ENCODE peak calls at places on chromosome 4, in six cellular contexts. S is Panc1, Z is right lobe of liver, K is neural progenitor cell, O is uterus, G is coronary artery. W is an unnamed sample.

GRCh38 chr4:149719806-149720205 is 95.8 kb downstream of the IQCM start:
- DNase-seq in S (no peak), Z (no peak), K (no peak), O (no peak), G (no peak), W (no peak)

GRCh38 chr4:40289366-40290188 is 45.6 kb upstream of the CHRNA9 start:
- DNase-seq in S (no peak), Z (no peak), K (no peak), O (no peak), G (no peak), W (no peak)

GRCh38 chr4:152936446-152937279 is 540 bp downstream of the FHDC1 start:
- DNase-seq in S (no peak), Z (peak; percentile 44), K (peak; percentile 71), O (no peak), G (no peak), W (no peak)

GRCh38 chr4:74934016-74934821 is 1.3 kb downstream of the PARM1 start:
- DNase-seq in S (no peak), Z (peak; percentile 39), K (peak; percentile 78), O (peak; percentile 35), G (peak; percentile 76), W (no peak)

GRCh38 chr4:8719421-8719820 is 126.9 kb downstream of the CPZ start:
- DNase-seq in S (no peak), Z (peak; percentile 2), K (no peak), O (peak; percentile 2), G (no peak), W (no peak)

GRCh38 chr4:22334155-22334554 is 181.7 kb downstream of the ADGRA3 start:
- DNase-seq in S (no peak), Z (no peak), K (no peak), O (no peak), G (no peak), W (no peak)

GRCh38 chr4:157576671-157577070 is 356.1 kb downstream of the GRIA2 start:
- DNase-seq in S (no peak), Z (no peak), K (no peak), O (no peak), G (no peak), W (no peak)

GRCh38 chr4:109864134-109864533 is 16.2 kb downstream of the LRIT3 start:
- DNase-seq in S (no peak), Z (no peak), K (no peak), O (no peak), G (no peak), W (no peak)

GRCh38 chr4:56613101-56613862 is 67.8 kb downstream of the HOPX start:
- DNase-seq in S (no peak), Z (no peak), K (no peak), O (no peak), G (no peak), W (no peak)

GRCh38 chr4:6926681-6927478 is 17.3 kb downstream of the TBC1D14 start:
- DNase-seq in S (no peak), Z (peak; percentile 85), K (no peak), O (no peak), G (no peak), W (no peak)

GRCh38 chr4:114658179-114658578 is 59.6 kb downstream of the UGT8 start:
- DNase-seq in S (no peak), Z (no peak), K (no peak), O (no peak), G (no peak), W (no peak)

GRCh38 chr4:114653675-114654074 is 55.1 kb downstream of the UGT8 start:
- DNase-seq in S (no peak), Z (no peak), K (no peak), O (no peak), G (no peak), W (no peak)

GRCh38 chr4:114654607-114655006 is 56.0 kb downstream of the UGT8 start:
- DNase-seq in S (no peak), Z (no peak), K (no peak), O (no peak), G (no peak), W (no peak)

GRCh38 chr4:114658776-114659175 is 60.2 kb downstream of the UGT8 start:
- DNase-seq in S (no peak), Z (no peak), K (no peak), O (no peak), G (no peak), W (no peak)

DNA sequence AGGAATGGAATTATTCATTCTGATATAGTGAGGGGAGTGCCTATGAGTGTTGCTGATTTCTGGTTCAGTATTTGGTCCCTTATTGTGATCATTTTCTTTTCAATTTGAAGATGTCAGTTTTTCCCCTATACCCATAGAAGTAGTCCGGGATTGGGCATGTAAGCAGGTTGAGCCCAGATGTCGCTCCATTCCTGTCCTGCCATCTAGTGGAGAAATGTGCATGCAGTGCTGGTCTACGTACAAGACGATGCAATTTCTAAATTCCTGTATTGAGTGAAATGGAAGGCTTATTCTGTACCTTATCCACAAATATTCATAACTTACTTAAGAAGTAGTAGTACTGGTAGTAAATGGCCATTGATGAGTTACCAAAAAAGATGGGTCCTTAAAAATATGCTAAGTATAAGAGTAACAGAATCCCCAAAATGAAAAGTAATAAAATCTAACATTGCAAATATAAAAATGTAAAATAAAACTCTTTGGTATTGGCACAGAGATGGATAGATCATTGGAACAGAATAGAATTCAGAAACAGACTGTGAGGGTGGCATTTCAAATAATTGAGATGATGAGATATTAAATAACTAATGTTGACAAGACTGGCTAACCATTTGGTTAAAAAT is 60.9 kb downstream of the UGT8 start:
- DNase-seq in S (peak; percentile 57), Z (peak; percentile 20), K (peak; percentile 79), O (peak; percentile 12), G (no peak), W (no peak)
- TF ChIP-seq CTCF in S (peak; percentile 82), Z (peak; percentile 89), K (peak; percentile 96), O (peak; percentile 37), G (peak; percentile 47), W (peak; percentile 97)

GRCh38 chr4:163758032-163758431 is 263.5 kb downstream of the TMA16 start:
- DNase-seq in S (no peak), Z (no peak), K (no peak), O (no peak), G (no peak), W (no peak)

DNA sequence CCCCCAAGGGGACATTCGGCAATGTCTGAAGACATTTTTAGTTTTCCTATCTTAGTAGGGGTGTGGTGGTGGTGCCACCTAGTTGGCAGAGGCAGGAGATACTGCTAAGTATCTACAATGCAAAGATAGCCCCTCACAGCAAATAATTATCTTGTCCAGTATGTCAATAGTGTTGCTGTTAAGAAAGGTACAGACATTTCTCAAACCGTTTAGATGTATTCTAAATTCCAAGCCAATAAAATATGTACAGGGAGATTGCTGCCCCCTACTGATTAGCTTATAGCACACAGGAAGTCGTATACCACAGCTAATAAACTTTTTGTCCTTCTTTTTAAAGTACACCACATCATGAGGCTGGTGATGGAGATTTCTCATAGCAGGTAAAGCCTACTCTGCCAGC is 260.5 kb downstream of the TMA16 start:
- DNase-seq in S (peak; percentile 0), Z (no peak), K (peak; percentile 5), O (no peak), G (no peak), W (no peak)
- TF ChIP-seq CTCF in S (peak; percentile 10), Z (peak; percentile 22), K (peak; percentile 50), O (no peak), G (peak; percentile 14), W (peak; percentile 43)

DNA sequence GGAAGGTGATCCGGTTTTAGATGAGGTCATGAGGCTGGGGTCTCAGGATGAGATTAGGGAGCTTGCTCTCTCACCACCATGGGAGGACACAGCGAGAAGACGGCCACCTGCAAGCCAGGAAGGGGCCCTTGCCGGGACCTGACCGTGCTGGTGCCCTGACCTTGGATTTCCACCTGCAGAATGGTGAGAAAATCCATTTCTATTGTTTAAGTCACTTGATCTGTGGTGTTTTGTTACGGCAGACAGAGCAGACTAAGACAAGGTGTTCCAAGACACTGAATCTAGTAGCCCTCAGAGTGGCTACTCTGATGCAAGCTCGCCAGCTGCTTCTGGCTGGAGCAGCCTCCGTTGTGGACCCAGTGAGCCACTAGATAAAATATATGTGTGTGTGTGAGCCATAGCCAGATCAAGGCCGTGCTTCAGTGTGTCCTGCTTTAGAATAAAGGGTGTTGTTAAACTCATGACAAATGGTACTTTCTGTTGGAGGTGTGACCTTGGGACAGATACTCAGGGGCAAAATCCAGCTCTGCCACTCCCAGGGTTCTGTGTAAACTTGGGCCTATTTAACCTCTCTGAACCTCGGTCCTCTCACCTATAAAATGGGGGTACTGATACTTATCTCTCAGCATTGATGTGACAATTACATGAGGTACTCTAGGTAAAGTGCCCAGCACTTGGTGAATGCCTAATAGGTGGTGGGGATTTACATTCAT is 67.9 kb upstream of the STX18 start:
- DNase-seq in S (no peak), Z (no peak), K (no peak), O (no peak), G (peak; percentile 38), W (no peak)
- TF ChIP-seq CTCF in S (no peak), Z (no peak), K (no peak), O (no peak), G (no peak), W (no peak)

GRCh38 chr4:15153662-15154061 is 151.4 kb downstream of the CPEB2 start:
- DNase-seq in S (no peak), Z (no peak), K (no peak), O (no peak), G (no peak), W (no peak)

GRCh38 chr4:15147709-15148651 is 145.7 kb downstream of the CPEB2 start:
- DNase-seq in S (no peak), Z (no peak), K (no peak), O (no peak), G (no peak), W (no peak)

GRCh38 chr4:15149234-15149841 is 147.1 kb downstream of the CPEB2 start:
- DNase-seq in S (no peak), Z (no peak), K (no peak), O (no peak), G (no peak), W (no peak)

GRCh38 chr4:15150636-15151432 is 148.6 kb downstream of the CPEB2 start:
- DNase-seq in S (no peak), Z (no peak), K (no peak), O (no peak), G (no peak), W (no peak)

GRCh38 chr4:15149842-15150592 is 147.7 kb downstream of the CPEB2 start:
- DNase-seq in S (no peak), Z (peak; percentile 87), K (peak; percentile 82), O (peak; percentile 54), G (peak; percentile 78), W (peak; percentile 91)
- TF ChIP-seq CTCF in S (no peak), Z (peak; percentile 13), K (no peak), O (no peak), G (no peak), W (peak; percentile 30)

W was measured in osteocyte.